ENCODE peak calls at places on chromosome 17, in six cellular contexts. One of them, this sample, is unnamed.
A peak's percentile ranks its signal among the peaks of the same experiment; 100 is the strongest.

GRCh38 chr17:41512789-41513547 is 5.7 kb downstream of the KRT15 start:
- DNase-seq in SK-N-SH: no peak
- DNase-seq in pons: no peak
- DNase-seq in nephron progenitor cell: no peak
- DNase-seq in body of pancreas: no peak
- DNase-seq in activated CD8-positive, alpha-beta memory T cell treated with anti-CD3 and anti-CD28 coated beads for 24 hours: no peak
- DNase-seq in this sample: no peak

GRCh38 chr17:58587713-58588117 is 73.3 kb upstream of the MTMR4 start:
- DNase-seq in SK-N-SH: peak; percentile 88
- DNase-seq in pons: peak; percentile 42
- DNase-seq in nephron progenitor cell: peak; percentile 73
- DNase-seq in body of pancreas: peak; percentile 58
- DNase-seq in activated CD8-positive, alpha-beta memory T cell treated with anti-CD3 and anti-CD28 coated beads for 24 hours: peak; percentile 76
- DNase-seq in this sample: no peak

GRCh38 chr17:55273579-55274370 is 9.0 kb downstream of the HLF start:
- DNase-seq in SK-N-SH: peak; percentile 68
- DNase-seq in pons: peak; percentile 69
- DNase-seq in nephron progenitor cell: no peak
- DNase-seq in body of pancreas: peak; percentile 92
- DNase-seq in activated CD8-positive, alpha-beta memory T cell treated with anti-CD3 and anti-CD28 coated beads for 24 hours: no peak
- DNase-seq in this sample: no peak

GRCh38 chr17:79305831-79306687 is 231.4 kb downstream of the ENGASE start:
- DNase-seq in SK-N-SH: peak; percentile 95
- DNase-seq in pons: no peak
- DNase-seq in nephron progenitor cell: peak; percentile 46
- DNase-seq in body of pancreas: peak; percentile 65
- DNase-seq in activated CD8-positive, alpha-beta memory T cell treated with anti-CD3 and anti-CD28 coated beads for 24 hours: no peak
- DNase-seq in this sample: no peak

GRCh38 chr17:39923836-39924690 is 3.3 kb downstream of the ORMDL3 start:
- DNase-seq in SK-N-SH: no peak
- DNase-seq in pons: no peak
- DNase-seq in nephron progenitor cell: peak; percentile 39
- DNase-seq in body of pancreas: no peak
- DNase-seq in activated CD8-positive, alpha-beta memory T cell treated with anti-CD3 and anti-CD28 coated beads for 24 hours: no peak
- DNase-seq in this sample: no peak

GRCh38 chr17:29407856-29408255 is 17.7 kb downstream of the TAOK1 start:
- DNase-seq in SK-N-SH: no peak
- DNase-seq in pons: no peak
- DNase-seq in nephron progenitor cell: no peak
- DNase-seq in body of pancreas: no peak
- DNase-seq in activated CD8-positive, alpha-beta memory T cell treated with anti-CD3 and anti-CD28 coated beads for 24 hours: peak; percentile 41
- DNase-seq in this sample: no peak

GRCh38 chr17:69947027-69947759 is 127.8 kb upstream of the KCNJ16 start:
- DNase-seq in SK-N-SH: no peak
- DNase-seq in pons: no peak
- DNase-seq in nephron progenitor cell: no peak
- DNase-seq in body of pancreas: no peak
- DNase-seq in activated CD8-positive, alpha-beta memory T cell treated with anti-CD3 and anti-CD28 coated beads for 24 hours: no peak
- DNase-seq in this sample: no peak

GRCh38 chr17:67221062-67221998 is 23.7 kb downstream of the HELZ start:
- DNase-seq in SK-N-SH: peak; percentile 56
- DNase-seq in pons: peak; percentile 35
- DNase-seq in nephron progenitor cell: peak; percentile 7
- DNase-seq in body of pancreas: peak; percentile 57
- DNase-seq in activated CD8-positive, alpha-beta memory T cell treated with anti-CD3 and anti-CD28 coated beads for 24 hours: no peak
- DNase-seq in this sample: no peak

GRCh38 chr17:36464765-36465088 is 21.8 kb upstream of the ZNHIT3 start:
- DNase-seq in SK-N-SH: no peak
- DNase-seq in pons: no peak
- DNase-seq in nephron progenitor cell: no peak
- DNase-seq in body of pancreas: no peak
- DNase-seq in activated CD8-positive, alpha-beta memory T cell treated with anti-CD3 and anti-CD28 coated beads for 24 hours: no peak
- DNase-seq in this sample: no peak

GRCh38 chr17:62300697-62301096 is 79.7 kb upstream of the EFCAB3 start:
- DNase-seq in SK-N-SH: no peak
- DNase-seq in pons: no peak
- DNase-seq in nephron progenitor cell: no peak
- DNase-seq in body of pancreas: no peak
- DNase-seq in activated CD8-positive, alpha-beta memory T cell treated with anti-CD3 and anti-CD28 coated beads for 24 hours: no peak
- DNase-seq in this sample: no peak

GRCh38 chr17:76469076-76469990 is 1.9 kb downstream of the AANAT start:
- DNase-seq in SK-N-SH: no peak
- DNase-seq in pons: no peak
- DNase-seq in nephron progenitor cell: no peak
- DNase-seq in body of pancreas: no peak
- DNase-seq in activated CD8-positive, alpha-beta memory T cell treated with anti-CD3 and anti-CD28 coated beads for 24 hours: no peak
- DNase-seq in this sample: no peak

GRCh38 chr17:65231662-65232335 is 94.6 kb downstream of the RGS9 start:
- DNase-seq in SK-N-SH: peak; percentile 86
- DNase-seq in pons: peak; percentile 74
- DNase-seq in nephron progenitor cell: peak; percentile 64
- DNase-seq in body of pancreas: peak; percentile 51
- DNase-seq in activated CD8-positive, alpha-beta memory T cell treated with anti-CD3 and anti-CD28 coated beads for 24 hours: no peak
- DNase-seq in this sample: no peak

GRCh38 chr17:44007346-44008204 is 3.2 kb downstream of the NAGS start:
- DNase-seq in SK-N-SH: peak; percentile 46
- DNase-seq in pons: no peak
- DNase-seq in nephron progenitor cell: no peak
- DNase-seq in body of pancreas: no peak
- DNase-seq in activated CD8-positive, alpha-beta memory T cell treated with anti-CD3 and anti-CD28 coated beads for 24 hours: no peak
- DNase-seq in this sample: no peak

GRCh38 chr17:19376799-19377198 is 1.5 kb upstream of the MAPK7 start:
- DNase-seq in SK-N-SH: no peak
- DNase-seq in pons: no peak
- DNase-seq in nephron progenitor cell: no peak
- DNase-seq in body of pancreas: no peak
- DNase-seq in activated CD8-positive, alpha-beta memory T cell treated with anti-CD3 and anti-CD28 coated beads for 24 hours: no peak
- DNase-seq in this sample: no peak

GRCh38 chr17:17911003-17911613 is 61.1 kb downstream of the TOM1L2 start:
- DNase-seq in SK-N-SH: peak; percentile 91
- DNase-seq in pons: no peak
- DNase-seq in nephron progenitor cell: no peak
- DNase-seq in body of pancreas: no peak
- DNase-seq in activated CD8-positive, alpha-beta memory T cell treated with anti-CD3 and anti-CD28 coated beads for 24 hours: no peak
- DNase-seq in this sample: no peak

GRCh38 chr17:50338645-50339044 is 7.3 kb upstream of the XYLT2 start:
- DNase-seq in SK-N-SH: no peak
- DNase-seq in pons: no peak
- DNase-seq in nephron progenitor cell: no peak
- DNase-seq in body of pancreas: no peak
- DNase-seq in activated CD8-positive, alpha-beta memory T cell treated with anti-CD3 and anti-CD28 coated beads for 24 hours: no peak
- DNase-seq in this sample: no peak

GRCh38 chr17:75505152-75505409 is 10.3 kb downstream of the CASKIN2 start:
- DNase-seq in SK-N-SH: no peak
- DNase-seq in pons: no peak
- DNase-seq in nephron progenitor cell: no peak
- DNase-seq in body of pancreas: no peak
- DNase-seq in activated CD8-positive, alpha-beta memory T cell treated with anti-CD3 and anti-CD28 coated beads for 24 hours: no peak
- DNase-seq in this sample: no peak

GRCh38 chr17:78357177-78357586 is 2.7 kb downstream of the SOCS3 start:
- DNase-seq in SK-N-SH: peak; percentile 72
- DNase-seq in pons: peak; percentile 38
- DNase-seq in nephron progenitor cell: peak; percentile 23
- DNase-seq in body of pancreas: peak; percentile 55
- DNase-seq in activated CD8-positive, alpha-beta memory T cell treated with anti-CD3 and anti-CD28 coated beads for 24 hours: no peak
- DNase-seq in this sample: no peak

GRCh38 chr17:38912221-38912813 is 13.1 kb upstream of the LASP1NB start:
- DNase-seq in SK-N-SH: peak; percentile 76
- DNase-seq in pons: no peak
- DNase-seq in nephron progenitor cell: no peak
- DNase-seq in body of pancreas: peak; percentile 91
- DNase-seq in activated CD8-positive, alpha-beta memory T cell treated with anti-CD3 and anti-CD28 coated beads for 24 hours: peak; percentile 42
- DNase-seq in this sample: peak; percentile 77

GRCh38 chr17:82835766-82836512 is 3.9 kb downstream of the ZNF750 start:
- DNase-seq in SK-N-SH: no peak
- DNase-seq in pons: no peak
- DNase-seq in nephron progenitor cell: peak; percentile 57
- DNase-seq in body of pancreas: no peak
- DNase-seq in activated CD8-positive, alpha-beta memory T cell treated with anti-CD3 and anti-CD28 coated beads for 24 hours: no peak
- DNase-seq in this sample: no peak

This sample was measured in vagina.